ENCODE peak calls at places on chromosomes 7 and 10, in nine cellular contexts. I is GM12892, R is neural progenitor cell, D is M059J, P is ELR, M is endothelial cell of umbilical vein, L is GF-D8, N is T-helper 2 cell, O is midbrain. G is an unnamed sample.

GRCh38 chr7:81447351-81447952 is 322.4 kb downstream of the HGF start:
- DNase-seq in I (no peak), R (peak), D (peak), P (peak), M (peak), L (no peak), N (no peak), O (peak), G (peak)

GRCh38 chr7:98174334-98175259 is 36.6 kb upstream of the BHLHA15 start:
- DNase-seq in I (no peak), R (no peak), D (no peak), P (no peak), M (no peak), L (no peak), N (no peak), O (peak), G (no peak)

GRCh38 chr7:26515462-26515861 is 223.8 kb downstream of the SNX10 start:
- DNase-seq in I (no peak), R (no peak), D (peak), P (no peak), M (no peak), L (no peak), N (no peak), O (no peak), G (peak)

GRCh38 chr7:142329062-142329788 is 71.4 kb upstream of the PRSS58 start:
- DNase-seq in I (no peak), R (no peak), D (no peak), P (no peak), M (no peak), L (no peak), N (no peak), O (no peak), G (peak)

GRCh38 chr7:90879924-90880323 is 283.8 kb downstream of the CDK14 start:
- DNase-seq in I (no peak), R (peak), D (no peak), P (no peak), M (no peak), L (no peak), N (no peak), O (no peak), G (no peak)

GRCh38 chr7:98357751-98358161 is 43.1 kb downstream of the BAIAP2L1 start:
- DNase-seq in I (no peak), R (no peak), D (peak), P (peak), M (peak), L (no peak), N (no peak), O (no peak), G (peak)

GRCh38 chr7:100247152-100247757 is 27.5 kb downstream of the PVRIG start:
- DNase-seq in I (no peak), R (peak), D (peak), P (peak), M (peak), L (no peak), N (no peak), O (no peak), G (peak)

GRCh38 chr7:4103352-4104091 is 578.6 kb upstream of the FOXK1 start:
- DNase-seq in I (no peak), R (no peak), D (peak), P (peak), M (peak), L (no peak), N (no peak), O (no peak), G (peak)

GRCh38 chr7:92778972-92779371 is 57.4 kb downstream of the CDK6 start:
- DNase-seq in I (no peak), R (no peak), D (no peak), P (no peak), M (no peak), L (peak), N (no peak), O (no peak), G (peak)

GRCh38 chr7:135620980-135621850 is 41.1 kb upstream of the STMP1 start:
- DNase-seq in I (no peak), R (peak), D (peak), P (peak), M (peak), L (peak), N (peak), O (peak), G (peak)

GRCh38 chr10:46220872-46221538 is 65.8 kb upstream of the ANTXRL start:
- DNase-seq in I (no peak), R (no peak), D (no peak), P (peak), M (no peak), L (no peak), N (no peak), O (no peak), G (no peak)

GRCh38 chr10:17607603-17608332 is 9.4 kb downstream of the HACD1 start:
- DNase-seq in I (no peak), R (peak), D (peak), P (peak), M (peak), L (peak), N (peak), O (peak), G (peak)

GRCh38 chr7:129522088-129522970 is 20.0 kb downstream of the SMKR1 start:
- DNase-seq in I (no peak), R (peak), D (no peak), P (peak), M (no peak), L (no peak), N (no peak), O (no peak), G (no peak)

GRCh38 chr10:12719365-12719764 is 282.1 kb downstream of the CCDC3 start:
- DNase-seq in I (no peak), R (no peak), D (peak), P (no peak), M (peak), L (no peak), N (no peak), O (no peak), G (no peak)

GRCh38 chr7:114481995-114482394 is 67.4 kb downstream of the FOXP2 start:
- DNase-seq in I (no peak), R (no peak), D (no peak), P (peak), M (peak), L (no peak), N (no peak), O (no peak), G (peak)

GRCh38 chr7:131255242-131255641 is 72.4 kb upstream of the MKLN1 start:
- DNase-seq in I (no peak), R (no peak), D (no peak), P (no peak), M (no peak), L (no peak), N (no peak), O (no peak), G (peak)

GRCh38 chr10:91367127-91367531 is 43.0 kb upstream of the HECTD2 start:
- DNase-seq in I (no peak), R (no peak), D (no peak), P (no peak), M (no peak), L (no peak), N (no peak), O (no peak), G (no peak)

GRCh38 chr10:75633568-75633967 is 202.1 kb downstream of the LRMDA start:
- DNase-seq in I (no peak), R (no peak), D (no peak), P (no peak), M (no peak), L (no peak), N (no peak), O (no peak), G (no peak)

GRCh38 chr7:99224263-99224947 is 16.5 kb upstream of the KPNA7 start:
- DNase-seq in I (no peak), R (no peak), D (peak), P (peak), M (no peak), L (no peak), N (no peak), O (no peak), G (peak)

GRCh38 chr10:77746313-77746712 is 108.7 kb upstream of the KCNMA1 start:
- DNase-seq in I (no peak), R (no peak), D (peak), P (peak), M (no peak), L (no peak), N (no peak), O (no peak), G (no peak)

GRCh38 chr10:25561761-25562160 is 372.3 kb upstream of the MYO3A start:
- DNase-seq in I (no peak), R (no peak), D (no peak), P (no peak), M (no peak), L (no peak), N (no peak), O (no peak), G (peak)

GRCh38 chr10:33428706-33429105 is 94.2 kb upstream of the NRP1 start:
- DNase-seq in I (no peak), R (no peak), D (no peak), P (no peak), M (no peak), L (no peak), N (no peak), O (no peak), G (no peak)

GRCh38 chr7:90345548-90346319 is 782 bp upstream of the GTPBP10 start:
- DNase-seq in I (no peak), R (peak), D (peak), P (peak), M (peak), L (peak), N (no peak), O (peak), G (peak)

GRCh38 chr7:135406908-135407307 is 103.0 kb downstream of the CNOT4 start:
- DNase-seq in I (no peak), R (no peak), D (no peak), P (no peak), M (no peak), L (no peak), N (no peak), O (no peak), G (no peak)

GRCh38 chr7:142375710-142376313 is 118.0 kb upstream of the PRSS58 start:
- DNase-seq in I (no peak), R (peak), D (peak), P (peak), M (peak), L (peak), N (no peak), O (no peak), G (peak)

GRCh38 chr10:79552143-79552542 is 8.1 kb downstream of the SFTPA2 start:
- DNase-seq in I (no peak), R (no peak), D (peak), P (no peak), M (no peak), L (no peak), N (no peak), O (no peak), G (no peak)

GRCh38 chr7:131899271-131900030 is 343.0 kb upstream of the PODXL start:
- DNase-seq in I (no peak), R (no peak), D (peak), P (peak), M (no peak), L (no peak), N (no peak), O (no peak), G (no peak)

GRCh38 chr7:134669845-134670373 is 23.3 kb downstream of the BPGM start:
- DNase-seq in I (no peak), R (no peak), D (peak), P (peak), M (peak), L (peak), N (peak), O (no peak), G (peak)

GRCh38 chr7:178444-178843 is 13.9 kb upstream of the FAM20C start:
- DNase-seq in I (no peak), R (no peak), D (no peak), P (no peak), M (no peak), L (no peak), N (no peak), O (no peak), G (no peak)

GRCh38 chr7:151459726-151460473 is 20.0 kb upstream of the CRYGN start:
- DNase-seq in I (no peak), R (peak), D (peak), P (peak), M (peak), L (no peak), N (no peak), O (peak), G (peak)

GRCh38 chr10:26574783-26575182 is 122.7 kb upstream of the PDSS1 start:
- DNase-seq in I (no peak), R (no peak), D (no peak), P (no peak), M (no peak), L (no peak), N (no peak), O (no peak), G (no peak)

GRCh38 chr7:30659312-30659711 is 22.9 kb downstream of the CRHR2 start:
- DNase-seq in I (no peak), R (no peak), D (peak), P (no peak), M (no peak), L (no peak), N (no peak), O (no peak), G (peak)

GRCh38 chr10:30970760-30971460 is 60.8 kb downstream of the ZNF438 start:
- DNase-seq in I (no peak), R (no peak), D (no peak), P (no peak), M (no peak), L (no peak), N (no peak), O (no peak), G (no peak)

GRCh38 chr7:24740821-24741220 is 16.4 kb downstream of the GSDME start:
- DNase-seq in I (no peak), R (no peak), D (no peak), P (no peak), M (no peak), L (no peak), N (no peak), O (no peak), G (no peak)